ENCODE peak calls at places on chromosome 10, in six cellular contexts. H is lower lobe of right lung, T is heart left ventricle, V is hepatocyte, Z is astrocyte of the cerebellum, G is astrocyte. J is an unnamed sample.

GRCh38 chr10:88386204-88386877 is 196.8 kb downstream of the RNLS start:
- DNase-seq in H (no peak), T (no peak), V (peak; percentile 53), Z (no peak), G (no peak), J (peak; percentile 36)

GRCh38 chr10:122152544-122152943 is 118.6 kb upstream of the BTBD16 start:
- DNase-seq in H (no peak), T (peak; percentile 94), V (no peak), Z (no peak), G (peak; percentile 59), J (no peak)

GRCh38 chr10:24444337-24444736 is 235.4 kb downstream of the KIAA1217 start:
- DNase-seq in H (no peak), T (no peak), V (no peak), Z (peak; percentile 83), G (peak; percentile 94), J (peak; percentile 94)

GRCh38 chr10:60406182-60406581 is 16.5 kb upstream of the ANK3 start:
- DNase-seq in H (no peak), T (no peak), V (no peak), Z (no peak), G (no peak), J (no peak)

GRCh38 chr10:21402606-21403083 is 122.8 kb downstream of the SKIDA1 start:
- DNase-seq in H (no peak), T (no peak), V (no peak), Z (peak; percentile 27), G (peak; percentile 45), J (peak; percentile 81)

GRCh38 chr10:110226555-110226925 is 19.1 kb downstream of the MXI1 start:
- DNase-seq in H (peak; percentile 92), T (peak; percentile 93), V (peak; percentile 96), Z (peak; percentile 80), G (peak; percentile 89), J (peak; percentile 97)

GRCh38 chr10:71982269-71983178 is 18.3 kb downstream of the CHST3 start:
- DNase-seq in H (no peak), T (no peak), V (no peak), Z (no peak), G (no peak), J (no peak)

GRCh38 chr10:2244476-2244875 is 507.2 kb upstream of the ADARB2 start:
- DNase-seq in H (no peak), T (no peak), V (no peak), Z (peak; percentile 32), G (no peak), J (no peak)

GRCh38 chr10:13268841-13269240 is 31.0 kb downstream of the PHYH start:
- DNase-seq in H (no peak), T (no peak), V (peak; percentile 27), Z (no peak), G (no peak), J (no peak)

GRCh38 chr10:78524941-78525340 is 491.3 kb downstream of the RPS24 start:
- DNase-seq in H (no peak), T (no peak), V (no peak), Z (no peak), G (no peak), J (no peak)

GRCh38 chr10:33258951-33259350 is 75.5 kb downstream of the NRP1 start:
- DNase-seq in H (no peak), T (no peak), V (peak; percentile 33), Z (no peak), G (peak; percentile 77), J (peak; percentile 83)

GRCh38 chr10:74932648-74933047 is 106.2 kb downstream of the KAT6B start:
- DNase-seq in H (peak; percentile 61), T (peak; percentile 83), V (no peak), Z (no peak), G (no peak), J (no peak)

GRCh38 chr10:92627845-92628480 is 35.0 kb downstream of the KIF11 start:
- DNase-seq in H (no peak), T (no peak), V (no peak), Z (no peak), G (no peak), J (peak; percentile 64)

GRCh38 chr10:114855776-114856543 is 34.4 kb downstream of the FHIP2A start:
- DNase-seq in H (no peak), T (no peak), V (no peak), Z (no peak), G (peak; percentile 54), J (peak; percentile 62)

GRCh38 chr10:6072215-6072941 is 10.2 kb upstream of the IL2RA start:
- DNase-seq in H (no peak), T (no peak), V (no peak), Z (no peak), G (no peak), J (no peak)

GRCh38 chr10:32981760-32982159 is 23.7 kb upstream of the ITGB1 start:
- DNase-seq in H (no peak), T (peak; percentile 75), V (peak; percentile 62), Z (no peak), G (peak; percentile 70), J (peak; percentile 58)

GRCh38 chr10:80266513-80266863 is 23.0 kb downstream of the MAT1A start:
- DNase-seq in H (no peak), T (no peak), V (no peak), Z (no peak), G (no peak), J (no peak)

GRCh38 chr10:80270887-80271286 is 18.6 kb downstream of the MAT1A start:
- DNase-seq in H (no peak), T (no peak), V (no peak), Z (no peak), G (no peak), J (no peak)

GRCh38 chr10:80271416-80271815 is 18.0 kb downstream of the MAT1A start:
- DNase-seq in H (no peak), T (no peak), V (no peak), Z (no peak), G (no peak), J (no peak)

GRCh38 chr10:80268266-80268665 is 21.2 kb downstream of the MAT1A start:
- DNase-seq in H (no peak), T (no peak), V (no peak), Z (no peak), G (no peak), J (no peak)

GRCh38 chr10:80268938-80269588 is 20.4 kb downstream of the MAT1A start:
- DNase-seq in H (no peak), T (no peak), V (no peak), Z (no peak), G (no peak), J (no peak)
- TF ChIP-seq CTCF in H (no peak), T (no peak), V (no peak), Z (no peak), G (no peak), J (no peak)

GRCh38 chr10:4427524-4427923 is 398.5 kb upstream of the AKR1E2 start:
- DNase-seq in H (no peak), T (no peak), V (no peak), Z (no peak), G (peak; percentile 5), J (no peak)

GRCh38 chr10:4429538-4429937 is 396.5 kb upstream of the AKR1E2 start:
- DNase-seq in H (no peak), T (no peak), V (no peak), Z (no peak), G (no peak), J (no peak)

GRCh38 chr10:4434105-4434504 is 391.9 kb upstream of the AKR1E2 start:
- DNase-seq in H (no peak), T (no peak), V (no peak), Z (no peak), G (no peak), J (no peak)

GRCh38 chr10:4434536-4435071 is 391.4 kb upstream of the AKR1E2 start:
- DNase-seq in H (no peak), T (no peak), V (no peak), Z (no peak), G (no peak), J (no peak)

DNA sequence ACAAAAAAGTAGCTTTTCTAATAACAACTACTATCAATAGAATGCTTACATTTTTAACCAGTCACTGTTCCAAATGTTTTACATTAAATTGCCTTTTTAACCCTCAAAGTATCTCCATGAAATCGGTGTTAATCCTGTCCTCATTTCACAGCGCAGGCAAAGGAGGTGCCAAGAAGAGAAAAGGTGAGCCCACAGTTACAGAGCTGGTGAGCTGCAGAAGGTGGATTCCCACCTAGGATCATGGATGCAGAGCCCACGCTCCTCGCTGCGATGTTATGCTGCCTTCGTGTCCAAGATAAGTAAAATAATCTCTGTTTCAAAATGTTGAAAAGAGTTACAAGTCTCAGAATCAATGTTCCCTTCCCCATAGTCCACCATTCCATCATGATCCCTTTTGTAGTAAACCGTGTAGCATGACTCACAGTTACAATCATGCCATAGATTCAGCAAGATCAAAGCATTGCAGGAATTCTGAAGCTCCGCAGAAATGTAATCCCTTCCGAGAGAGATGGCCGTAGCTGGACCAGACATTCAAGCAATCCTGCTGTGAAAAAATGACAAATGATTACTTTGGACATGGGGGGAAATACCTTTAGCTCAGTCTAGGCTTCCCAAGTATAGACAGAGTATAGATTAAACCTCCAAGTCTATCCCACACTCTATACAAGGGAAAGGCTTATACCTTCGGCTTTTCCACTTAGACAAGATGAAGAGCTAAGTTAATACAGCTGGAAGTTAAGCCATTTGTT is 394.7 kb upstream of the AKR1E2 start:
- DNase-seq in H (no peak), T (no peak), V (no peak), Z (peak; percentile 88), G (peak; percentile 95), J (peak; percentile 85)
- H3K4me3 ChIP-seq in H (no peak overlapping the region), T (no peak overlapping the region), V (no peak overlapping the region), Z (no peak overlapping the region), G (no peak overlapping the region), J (no peak overlapping the region)

GRCh38 chr10:113122947-113123346 is 172.9 kb downstream of the TCF7L2 start:
- DNase-seq in H (no peak), T (no peak), V (no peak), Z (no peak), G (no peak), J (no peak)

GRCh38 chr10:113129117-113129516 is 179.1 kb downstream of the TCF7L2 start:
- DNase-seq in H (no peak), T (no peak), V (no peak), Z (no peak), G (no peak), J (no peak)

GRCh38 chr10:113127285-113128283 is 177.5 kb downstream of the TCF7L2 start:
- DNase-seq in H (no peak), T (no peak), V (no peak), Z (no peak), G (no peak), J (peak; percentile 49)

GRCh38 chr10:113128450-113129105 is 178.5 kb downstream of the TCF7L2 start:
- DNase-seq in H (no peak), T (no peak), V (no peak), Z (no peak), G (no peak), J (peak; percentile 22)

DNA sequence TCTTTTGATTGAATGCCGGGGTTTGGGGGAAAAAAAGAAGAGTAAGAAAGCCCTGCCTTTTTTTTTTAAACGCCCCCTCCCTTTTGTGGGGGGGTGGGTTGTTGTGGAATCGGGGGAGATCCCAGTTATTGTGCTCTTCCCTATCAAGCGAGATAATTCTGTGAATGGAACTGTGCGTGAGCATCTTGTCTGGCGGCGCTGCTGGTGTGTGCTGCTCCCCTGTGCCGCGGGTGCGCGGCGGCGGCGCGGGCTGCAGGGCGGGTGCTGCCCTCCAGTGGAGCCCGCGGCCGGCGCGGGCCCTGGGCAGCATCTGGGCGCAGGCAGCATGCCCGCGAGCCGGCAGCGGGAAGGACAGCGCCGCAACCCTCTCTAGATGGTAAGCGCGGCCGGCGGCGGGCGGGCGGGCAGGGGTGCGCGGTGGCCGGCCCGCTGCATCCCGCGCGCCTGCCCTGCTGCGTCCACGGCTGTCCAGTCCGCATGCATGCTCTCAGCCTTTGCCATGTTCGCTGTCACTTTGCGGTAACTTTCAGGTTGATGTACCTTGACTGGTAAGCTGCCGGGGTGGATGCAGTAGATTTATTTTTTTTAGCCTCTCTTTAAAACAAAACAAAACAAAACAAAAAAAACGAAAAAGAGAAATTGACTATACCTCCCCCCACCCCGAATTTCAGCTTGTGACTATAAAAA is 176.6 kb downstream of the TCF7L2 start:
- DNase-seq in H (peak; percentile 78), T (peak; percentile 72), V (peak; percentile 90), Z (peak; percentile 39), G (peak; percentile 46), J (peak; percentile 81)
- TF ChIP-seq CTCF in H (peak; percentile 73), T (peak; percentile 80), V (peak; percentile 61), Z (peak; percentile 40), G (peak; percentile 27), J (peak; percentile 37)

GRCh38 chr10:61837748-61838055 is 63.8 kb upstream of the ARID5B start:
- DNase-seq in H (no peak), T (no peak), V (peak; percentile 12), Z (no peak), G (peak; percentile 25), J (no peak)
- H3K4me3 ChIP-seq in H (no peak overlapping the region), T (no peak overlapping the region), V (no peak overlapping the region), Z (no peak overlapping the region), G (peak overlapping the region; percentile 8), J (no peak overlapping the region)